ENCODE peak calls at places on chromosomes 2 and 18, in four cellular contexts. V, B, Z and W are unnamed samples.
A peak's percentile ranks its signal among the peaks of the same experiment; 100 is the strongest.

GRCh38 chr2:73217826-73218225 is 3.8 kb downstream of the SMYD5 start:
- DNase-seq in V (no peak), Z (no peak), B (no peak), W (no peak)

GRCh38 chr2:193467276-193467987 is 1272.7 kb upstream of the TMEFF2 start:
- DNase-seq in V (no peak), Z (no peak), B (no peak), W (no peak)

GRCh38 chr2:95388091-95388692 is 14.3 kb upstream of the FAHD2A start:
- DNase-seq in V (no peak), Z (no peak), B (no peak), W (no peak)

GRCh38 chr2:204691911-204692510 is 146.7 kb downstream of the PARD3B start:
- DNase-seq in Z (no peak), B (peak; percentile 67), V (peak; percentile 78), W (peak; percentile 72)

GRCh38 chr2:162887087-162887486 is 48.5 kb upstream of the KCNH7 start:
- DNase-seq in V (no peak), B (no peak), Z (no peak), W (no peak)

GRCh38 chr2:105737980-105738657 is 6.6 kb upstream of the NCK2 start:
- DNase-seq in Z (no peak), V (no peak), B (no peak), W (no peak)

GRCh38 chr2:72183466-72183865 is 35.8 kb upstream of the CYP26B1 start:
- DNase-seq in V (no peak), Z (no peak), B (no peak), W (no peak)

GRCh38 chr2:20617892-20618467 is 32.9 kb downstream of the HS1BP3 start:
- DNase-seq in Z (peak; percentile 93), B (peak; percentile 98), V (peak; percentile 98), W (no peak)

GRCh38 chr2:43059183-43059897 is 167.1 kb downstream of the ZFP36L2 start:
- DNase-seq in V (peak; percentile 75), Z (peak; percentile 82), B (peak; percentile 92), W (peak; percentile 83)

GRCh38 chr18:12741351-12741750 is 38.5 kb downstream of the PSMG2 start:
- DNase-seq in V (no peak), Z (no peak), B (no peak), W (peak; percentile 99)

GRCh38 chr2:216545359-216545758 is 46.7 kb downstream of the RPL37A start:
- DNase-seq in B (no peak), V (no peak), Z (no peak), W (no peak)

DNA sequence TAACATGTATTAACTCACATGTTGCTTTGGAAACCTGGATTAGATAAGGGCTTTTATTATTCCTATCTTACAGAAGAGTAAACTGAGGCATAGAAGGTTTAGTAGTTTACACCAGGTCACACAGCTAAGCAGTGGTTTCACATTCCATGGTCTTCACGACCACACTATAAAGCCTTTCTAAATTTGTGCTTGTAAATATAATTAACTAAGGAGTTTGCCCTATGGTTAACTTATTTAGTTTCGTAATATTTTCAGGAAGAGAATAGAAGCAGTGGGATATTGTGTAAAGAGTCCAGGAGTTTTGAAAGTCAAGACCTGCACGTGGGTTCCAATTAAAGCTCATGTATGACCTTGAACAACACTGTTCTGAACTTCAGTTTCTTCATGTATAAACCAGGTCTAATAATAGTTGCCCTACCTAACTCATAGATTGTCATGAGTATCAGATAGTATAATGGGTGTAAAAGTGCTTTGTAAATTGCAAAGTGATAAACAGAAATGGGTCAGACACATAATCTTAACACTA is 19.5 kb upstream of the SOS1 start:
- DNase-seq in Z (no peak), V (no peak), B (no peak), W (no peak)
- H3K27ac ChIP-seq in Z (no peak overlapping the region), V (no peak overlapping the region), B (peak overlapping the region; percentile 49), W (no peak overlapping the region)

GRCh38 chr2:190447766-190448165 is 39.6 kb downstream of the MFSD6 start:
- DNase-seq in V (no peak), Z (no peak), B (no peak), W (no peak)

GRCh38 chr2:190444954-190445353 is 36.8 kb downstream of the MFSD6 start:
- DNase-seq in B (no peak), Z (no peak), V (no peak), W (no peak)

GRCh38 chr2:190446193-190446592 is 38.0 kb downstream of the MFSD6 start:
- DNase-seq in V (no peak), Z (no peak), B (no peak), W (no peak)

GRCh38 chr2:190449925-190450324 is 41.8 kb downstream of the MFSD6 start:
- DNase-seq in V (no peak), Z (no peak), B (no peak), W (no peak)

DNA sequence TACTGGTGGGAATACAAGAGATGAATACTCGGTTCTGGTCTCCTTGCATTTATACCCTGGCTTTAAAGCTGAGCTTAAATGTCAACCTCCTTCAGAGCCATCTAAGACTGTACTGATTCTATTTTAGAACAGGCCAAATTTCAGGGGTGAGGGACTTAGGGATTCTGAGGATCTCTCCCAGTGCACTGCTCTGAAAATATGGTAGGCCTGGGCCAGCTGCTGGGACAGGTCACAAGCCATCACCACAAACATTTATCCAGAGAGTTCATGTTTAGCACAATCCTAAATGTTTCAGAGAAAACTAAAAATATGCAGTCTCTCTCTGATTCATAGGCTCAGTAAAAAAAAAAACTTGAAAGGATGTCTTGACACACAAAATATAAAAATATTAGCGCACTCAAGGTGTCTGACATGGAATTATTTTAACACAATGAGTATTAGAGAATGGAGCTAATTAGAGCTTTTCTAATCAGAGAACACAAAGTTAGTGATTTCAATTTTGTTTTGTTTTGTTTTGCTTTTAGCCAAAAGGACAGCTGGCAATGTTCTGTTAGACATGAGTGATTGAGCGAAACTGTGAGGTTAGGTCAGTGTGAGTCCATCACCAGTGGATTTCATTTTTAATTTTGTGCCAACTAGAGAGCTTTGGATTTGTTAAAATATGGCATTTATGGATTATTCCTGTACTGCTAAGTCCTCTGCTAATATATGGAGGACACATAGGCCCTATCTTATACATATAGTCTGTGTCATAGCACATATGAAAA is 38.8 kb downstream of the MFSD6 start:
- DNase-seq in Z (no peak), B (no peak), V (no peak), W (no peak)
- H3K27ac ChIP-seq in Z (peak overlapping the region; percentile 83), B (no peak overlapping the region), V (no peak overlapping the region), W (no peak overlapping the region)

GRCh38 chr2:158512323-158512722 is 55.6 kb downstream of the PKP4 start:
- DNase-seq in V (no peak), Z (no peak), B (no peak), W (no peak)
- H3K27ac ChIP-seq in V (no peak overlapping the region), Z (no peak overlapping the region), B (no peak overlapping the region), W (no peak overlapping the region)

GRCh38 chr18:74661008-74661407 is 63.3 kb downstream of the ZNF407 start:
- DNase-seq in B (no peak), Z (no peak), V (no peak), W (no peak)
- H3K27ac ChIP-seq in B (no peak overlapping the region), Z (no peak overlapping the region), V (no peak overlapping the region), W (no peak overlapping the region)

GRCh38 chr2:191952515-191953270 is 105.8 kb upstream of the CAVIN2 start:
- DNase-seq in V (no peak), Z (no peak), B (no peak), W (no peak)

GRCh38 chr2:191954446-191954845 is 107.6 kb upstream of the CAVIN2 start:
- DNase-seq in V (no peak), B (no peak), Z (no peak), W (no peak)

GRCh38 chr2:191961556-191961955 is 114.7 kb upstream of the CAVIN2 start:
- DNase-seq in V (no peak), Z (no peak), B (no peak), W (no peak)

GRCh38 chr2:191959209-191959608 is 112.3 kb upstream of the CAVIN2 start:
- DNase-seq in B (no peak), Z (no peak), V (no peak), W (no peak)

DNA sequence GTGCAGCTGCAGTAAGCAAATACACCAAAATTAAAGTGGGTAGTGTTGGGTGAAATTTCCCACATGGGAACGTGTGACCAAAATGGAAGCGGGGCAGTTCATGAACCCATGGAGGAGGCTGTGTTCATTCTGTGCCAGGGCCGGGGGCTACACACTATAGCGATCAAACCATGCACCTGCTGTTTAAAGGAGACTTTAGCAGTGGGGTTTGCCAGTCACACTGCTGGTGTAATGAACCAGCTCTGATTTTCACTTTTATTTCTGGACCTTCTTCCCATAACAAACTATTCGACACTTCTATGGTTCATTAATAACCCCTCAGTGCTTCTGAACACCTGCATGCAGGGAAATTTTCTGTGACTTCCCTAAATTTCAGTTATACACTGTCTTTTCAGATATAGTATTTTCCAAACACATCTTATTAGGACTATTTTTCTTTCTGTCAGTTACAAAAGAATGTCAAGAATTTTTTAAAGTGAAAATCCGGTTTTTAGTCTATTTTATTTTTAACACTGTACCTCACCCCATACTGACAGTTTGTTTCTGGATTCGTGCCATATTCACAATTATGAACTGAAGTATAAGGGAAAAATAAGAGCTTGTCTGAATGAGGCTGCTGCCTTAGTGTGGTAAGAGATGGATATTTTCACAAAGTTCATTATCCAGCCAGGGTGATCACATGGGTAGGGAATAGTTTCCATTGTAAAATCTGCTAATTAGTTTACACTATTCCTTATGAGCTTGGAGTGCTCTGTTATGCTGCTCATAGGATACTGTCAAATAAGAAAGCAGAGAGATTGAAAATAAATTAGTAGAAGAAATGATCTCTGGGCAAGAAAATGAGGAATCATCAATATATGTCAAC is 111.3 kb upstream of the CAVIN2 start:
- DNase-seq in B (no peak), Z (no peak), V (no peak), W (no peak)
- H3K27ac ChIP-seq in B (no peak overlapping the region), Z (peak overlapping the region; percentile 1), V (no peak overlapping the region), W (no peak overlapping the region)